ENCODE peak calls at places on chromosomes 6 and 20, in seven cellular contexts. I, K, N, P, Z, D and X are unnamed samples.

GRCh38 chr6:135181333-135182119 is 418 bp downstream of the MYB start:
- DNase-seq in D (no peak), I (no peak), Z (peak; percentile 12), K (no peak), P (peak; percentile 10), N (no peak), X (no peak)

GRCh38 chr20:57638173-57638894 is 18.1 kb upstream of the ZBP1 start:
- DNase-seq in N (peak; percentile 41), I (no peak), P (peak; percentile 82), D (peak; percentile 77), K (no peak), Z (no peak), X (no peak)

GRCh38 chr6:130903007-130903406 is 75.8 kb downstream of the SMLR1 start:
- DNase-seq in I (no peak), P (no peak), N (no peak), Z (no peak), D (no peak), K (no peak), X (no peak)

GRCh38 chr20:15296422-15296821 is 959.0 kb upstream of the FLRT3 start:
- DNase-seq in P (no peak), I (no peak), K (no peak), N (no peak), Z (no peak), D (no peak), X (peak; percentile 32)

GRCh38 chr6:148850936-148851335 is 104.1 kb downstream of the UST start:
- DNase-seq in P (no peak), D (no peak), I (no peak), N (no peak), K (no peak), Z (no peak), X (no peak)

GRCh38 chr6:73042892-73043291 is 182.4 kb downstream of the KHDC1L start:
- DNase-seq in K (no peak), N (no peak), P (no peak), Z (no peak), I (no peak), D (no peak), X (no peak)

GRCh38 chr6:3510178-3510577 is 53.3 kb upstream of the SLC22A23 start:
- DNase-seq in P (no peak), Z (no peak), D (no peak), I (no peak), N (no peak), K (no peak), X (no peak)

GRCh38 chr6:142885182-142885867 is 59.7 kb downstream of the HIVEP2 start:
- DNase-seq in K (no peak), N (peak; percentile 100), I (peak; percentile 61), Z (peak; percentile 76), P (peak; percentile 95), D (peak; percentile 100), X (no peak)

GRCh38 chr6:78268591-78268990 is 598.8 kb upstream of the IRAK1BP1 start:
- DNase-seq in D (no peak), N (no peak), K (no peak), I (no peak), P (no peak), Z (no peak), X (no peak)

GRCh38 chr20:38757145-38757800 is 9.0 kb downstream of the ACTR5 start:
- DNase-seq in I (no peak), P (no peak), D (no peak), K (no peak), Z (no peak), N (no peak), X (no peak)

GRCh38 chr20:51428451-51429143 is 113.9 kb downstream of the NFATC2 start:
- DNase-seq in I (peak; percentile 53), P (no peak), D (no peak), Z (peak; percentile 76), K (no peak), N (peak; percentile 44), X (no peak)

GRCh38 chr6:114108119-114109002 is 137.4 kb upstream of the HDAC2 start:
- DNase-seq in I (peak; percentile 48), D (peak; percentile 28), P (peak; percentile 38), Z (peak; percentile 85), N (peak; percentile 42), K (peak; percentile 69), X (peak; percentile 26)

GRCh38 chr6:30881987-30882763 is 2.1 kb upstream of the DDR1 start:
- DNase-seq in N (peak; percentile 53), D (no peak), P (no peak), K (no peak), I (peak; percentile 28), Z (no peak), X (no peak)

GRCh38 chr6:14703586-14703985 is 542.3 kb upstream of the JARID2 start:
- DNase-seq in I (no peak), P (no peak), N (peak; percentile 95), K (no peak), D (no peak), Z (no peak), X (no peak)

GRCh38 chr6:25250878-25251277 is 28.3 kb upstream of the CARMIL1 start:
- DNase-seq in N (peak; percentile 56), I (no peak), D (peak; percentile 56), Z (no peak), P (peak; percentile 3), K (no peak), X (no peak)

GRCh38 chr6:36383608-36384007 is 3.9 kb downstream of the ETV7 start:
- DNase-seq in D (no peak), N (no peak), P (peak; percentile 34), I (no peak), Z (no peak), K (no peak), X (peak; percentile 14)

DNA sequence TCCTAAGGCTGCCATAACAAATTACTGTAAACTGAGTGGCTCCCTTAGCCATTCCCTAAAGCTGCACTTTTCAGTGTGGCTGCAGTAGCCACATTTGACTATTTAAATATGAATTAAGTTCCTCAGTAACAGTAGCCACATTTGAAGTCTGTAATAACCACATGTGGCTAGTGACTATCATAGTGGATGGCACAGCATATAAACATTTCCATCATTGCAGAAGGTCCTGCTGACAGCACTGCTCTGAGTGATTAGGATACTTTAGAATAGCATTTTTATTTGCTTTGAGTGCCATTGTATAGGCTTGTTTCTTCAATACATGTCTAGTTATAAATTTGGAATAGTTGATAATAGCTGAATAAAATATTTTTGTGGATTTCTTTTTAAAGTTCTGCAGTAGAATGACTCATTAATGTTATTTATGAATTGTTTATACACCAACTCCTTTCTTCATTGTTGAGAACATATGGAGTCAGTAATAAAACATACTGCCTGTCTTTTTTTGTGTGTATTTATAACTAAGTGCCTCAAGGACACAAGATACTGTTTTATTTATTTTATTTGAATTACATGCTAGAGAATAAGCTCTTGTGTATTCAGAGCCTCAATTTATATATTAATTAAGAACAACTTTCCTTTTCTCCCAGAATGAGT is 217.2 kb downstream of the CDKAL1 start:
- DNase-seq in K (no peak), P (no peak), N (no peak), Z (no peak), D (no peak), I (no peak), X (no peak)
- TF ChIP-seq CTCF in K (no peak), P (no peak), N (no peak), Z (no peak), D (no peak), I (no peak), X (no peak)

DNA sequence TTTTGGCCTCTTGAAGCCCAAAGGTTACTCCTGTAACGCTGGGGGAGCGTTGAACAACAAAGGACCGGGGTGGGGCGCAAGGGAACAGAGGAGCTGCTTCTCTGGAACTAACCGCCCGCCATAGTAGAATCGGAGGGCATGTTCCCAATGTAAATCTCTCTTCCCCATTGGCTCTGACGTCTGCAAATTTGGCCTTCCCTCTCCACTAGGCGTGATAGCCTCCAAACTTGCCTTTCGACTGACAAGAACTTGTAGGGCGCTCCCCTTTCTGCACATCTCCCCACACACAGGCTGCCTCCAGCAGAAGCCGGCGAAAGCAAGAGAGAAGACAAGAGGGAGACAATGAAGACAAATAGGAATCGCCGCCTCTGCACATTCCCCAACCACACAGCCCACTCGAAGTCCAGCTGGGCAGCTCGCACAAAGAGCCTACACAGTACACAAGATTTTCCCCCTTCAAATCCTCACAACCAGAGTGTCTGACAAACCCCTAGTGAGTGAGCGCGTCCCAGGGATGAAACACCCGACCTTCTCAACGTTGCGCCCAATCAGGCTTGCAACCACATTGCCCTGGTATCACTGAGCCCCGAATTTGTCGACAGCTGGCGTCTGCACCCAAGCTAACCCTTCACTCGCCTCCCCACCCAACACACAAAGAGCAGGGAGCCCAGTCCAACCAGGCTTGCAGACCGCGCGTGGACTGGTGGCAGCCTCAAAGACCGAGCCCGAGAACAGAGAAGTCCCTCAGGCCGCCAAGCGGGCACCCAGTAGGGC is 1.5 kb upstream of the COL12A1 start:
- DNase-seq in I (no peak), P (no peak), Z (no peak), K (no peak), N (peak; percentile 47), D (no peak), X (no peak)
- H3K4me3 ChIP-seq in I (peak overlapping the region; percentile 51), P (no peak overlapping the region), Z (no peak overlapping the region), K (peak overlapping the region; percentile 44), N (peak overlapping the region; percentile 99), D (no peak overlapping the region), X (no peak overlapping the region)

GRCh38 chr6:144283781-144284473 is 1.2 kb upstream of the UTRN start:
- DNase-seq in Z (no peak), K (no peak), D (no peak), P (no peak), I (no peak), N (peak; percentile 22), X (peak; percentile 61)
- TF ChIP-seq CTCF in Z (no peak), K (no peak), D (no peak), P (no peak), I (no peak), N (peak; percentile 35), X (peak; percentile 15)

GRCh38 chr6:136230219-136230980 is 19.7 kb downstream of the MTFR2 start:
- DNase-seq in P (peak; percentile 27), I (no peak), Z (no peak), K (no peak), D (no peak), N (no peak), X (no peak)

GRCh38 chr6:136228811-136229210 is 21.3 kb downstream of the MTFR2 start:
- DNase-seq in P (no peak), I (no peak), D (no peak), Z (no peak), N (no peak), K (no peak), X (no peak)

GRCh38 chr6:136225496-136225895 is 24.6 kb downstream of the MTFR2 start:
- DNase-seq in N (no peak), I (no peak), D (no peak), K (no peak), P (peak; percentile 55), Z (no peak), X (no peak)

GRCh38 chr6:136226027-136226673 is 24.0 kb downstream of the MTFR2 start:
- DNase-seq in P (peak; percentile 67), I (peak; percentile 50), K (no peak), Z (peak; percentile 56), N (peak; percentile 24), D (no peak), X (no peak)

DNA sequence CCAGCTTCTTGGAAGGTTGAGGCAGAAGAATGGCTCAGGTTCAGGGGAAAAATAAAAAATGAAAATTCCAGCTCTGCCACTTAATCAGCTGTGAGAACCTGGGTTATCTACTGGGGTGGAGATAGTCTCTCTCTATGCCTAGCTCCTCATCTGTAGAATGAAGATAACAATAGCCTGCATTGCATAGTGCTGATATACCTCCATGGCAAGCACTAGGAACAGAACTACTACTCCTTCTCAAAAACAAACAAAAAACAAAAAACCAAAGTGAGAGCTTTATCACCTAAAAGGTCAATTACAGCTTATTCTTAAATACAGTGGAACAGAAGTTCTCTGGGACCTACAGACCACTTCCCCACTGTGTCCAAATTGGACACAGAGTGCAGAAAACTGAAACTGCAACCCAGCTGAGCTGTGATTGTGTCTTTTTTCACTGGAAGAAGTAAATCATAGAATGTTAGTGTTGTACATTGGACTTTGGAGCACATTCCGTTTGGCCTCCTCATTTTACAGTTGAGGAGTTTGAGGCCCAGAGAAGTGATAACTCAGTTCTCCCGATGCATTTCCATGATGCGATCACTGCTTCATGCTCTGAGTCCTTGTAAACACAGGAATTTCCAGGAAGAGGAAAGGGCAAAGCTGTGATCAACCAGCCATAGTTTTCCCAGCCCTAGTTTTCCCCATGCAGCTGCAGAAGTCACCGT is 23.3 kb downstream of the MTFR2 start:
- DNase-seq in Z (no peak), D (peak; percentile 53), N (no peak), K (no peak), P (no peak), I (no peak), X (no peak)
- H3K4me3 ChIP-seq in Z (no peak overlapping the region), D (no peak overlapping the region), N (no peak overlapping the region), K (no peak overlapping the region), P (no peak overlapping the region), I (peak overlapping the region; percentile 16), X (no peak overlapping the region)